ENCODE peak calls at places on chromosomes 1 and 21, in four cellular contexts. D, R, J and X are unnamed samples. For H3K9me3, the result is how much of the 10 kb centered on the place peaks cover.

GRCh38 chr1:218217040-218217439 is 68.1 kb upstream of the RRP15 start:
- DNase-seq in R (no peak), J (no peak), D (no peak), X (no peak)

GRCh38 chr1:43558346-43558841 is 27.7 kb downstream of the PTPRF start:
- DNase-seq in R (no peak), D (no peak), J (no peak), X (no peak)

GRCh38 chr21:42262826-42263225 is 43.9 kb downstream of the ABCG1 start:
- DNase-seq in R (peak), D (no peak), J (peak), X (no peak)

GRCh38 chr1:219660666-219661463 is 48.0 kb upstream of the ZC3H11B start:
- DNase-seq in R (peak), J (peak), D (peak), X (peak)

GRCh38 chr1:16348414-16349182 is 3.7 kb downstream of the FBXO42 start:
- DNase-seq in D (no peak), J (no peak), R (no peak), X (peak)

GRCh38 chr1:227728059-227728891 is 6.8 kb downstream of the JMJD4 start:
- DNase-seq in D (no peak), J (peak), R (peak), X (no peak)

GRCh38 chr1:20126806-20127440 is 7.6 kb upstream of the PLA2G2D start:
- DNase-seq in R (no peak), D (no peak), J (no peak), X (no peak)

GRCh38 chr1:52368383-52369172 is 2.6 kb upstream of the CC2D1B start:
- DNase-seq in J (no peak), D (no peak), R (peak), X (no peak)

GRCh38 chr1:152497273-152497672 is 13.3 kb upstream of the LCE5A start:
- DNase-seq in D (no peak), J (no peak), R (no peak), X (no peak)

GRCh38 chr1:28966617-28967016 is 52.2 kb downstream of the EPB41 start:
- DNase-seq in R (no peak), J (no peak), D (no peak), X (no peak)

GRCh38 chr1:69290266-69290665 is 277.5 kb upstream of the LRRC7 start:
- DNase-seq in J (no peak), D (no peak), R (no peak), X (no peak)

GRCh38 chr1:84164567-84165021 is 20.5 kb downstream of the PRKACB start:
- DNase-seq in R (no peak), D (no peak), J (no peak), X (no peak)

GRCh38 chr1:165635329-165635728 is 4.3 kb downstream of the MGST3 start:
- DNase-seq in J (peak), D (no peak), R (no peak), X (no peak)

GRCh38 chr1:103056423-103056822 is 51.9 kb downstream of the COL11A1 start:
- DNase-seq in R (no peak), J (no peak), D (no peak), X (no peak)

GRCh38 chr1:205791568-205792180 is 16.4 kb upstream of the RAB29 start:
- DNase-seq in R (peak), D (peak), J (peak), X (no peak)

GRCh38 chr1:10586125-10586524 is 111.4 kb downstream of the PEX14 start:
- DNase-seq in J (no peak), R (no peak), D (no peak), X (no peak)

GRCh38 chr1:244393604-244394176 is 58.0 kb downstream of the ADSS2 start:
- DNase-seq in R (no peak), J (no peak), D (no peak), X (no peak)

GRCh38 chr1:176897350-176898236 is 266.9 kb downstream of the ASTN1 start:
- DNase-seq in J (peak), R (peak), D (no peak), X (peak)

GRCh38 chr1:241129207-241129960 is 227.6 kb downstream of the RGS7 start:
- DNase-seq in D (no peak), R (no peak), J (no peak), X (no peak)

GRCh38 chr1:165408518-165408917 is 36.4 kb downstream of the RXRG start:
- DNase-seq in J (no peak), D (no peak), R (no peak), X (no peak)

GRCh38 chr1:178543291-178543609 is 30.3 kb downstream of the TEX35 start:
- DNase-seq in J (no peak), R (no peak), D (no peak), X (no peak)

GRCh38 chr1:224681816-224682215 is 65.7 kb downstream of the CNIH3 start:
- DNase-seq in R (no peak), J (no peak), D (no peak), X (no peak)

GRCh38 chr1:208461680-208462079 is 217.5 kb upstream of the PLXNA2 start:
- DNase-seq in R (no peak), J (no peak), D (no peak), X (no peak)

GRCh38 chr21:41755934-41756773 is 10.7 kb downstream of the RIPK4 start:
- DNase-seq in J (no peak), D (no peak), R (no peak), X (no peak)

GRCh38 chr1:10870493-10871096 is 74.1 kb upstream of the CASZ1 start:
- DNase-seq in D (no peak), J (no peak), R (no peak), X (no peak)

GRCh38 chr1:208273386-208274021 is 29.3 kb upstream of the PLXNA2 start:
- DNase-seq in J (no peak), D (no peak), R (no peak), X (no peak)

GRCh38 chr1:78716186-78716585 is 66.6 kb downstream of the IFI44 start:
- DNase-seq in R (no peak), D (no peak), J (no peak), X (no peak)

GRCh38 chr1:21565285-21565684 is 56.1 kb downstream of the ALPL start:
- DNase-seq in R (no peak), D (no peak), J (no peak), X (no peak)

GRCh38 chr1:29197590-29197924 is 15.9 kb upstream of the SRSF4 start:
- DNase-seq in J (no peak), R (no peak), D (no peak), X (no peak)

GRCh38 chr1:51524817-51525216 is 5.8 kb upstream of the EPS15 start:
- DNase-seq in R (no peak), J (no peak), D (no peak), X (no peak)

GRCh38 chr1:198667186-198667585 is 28.3 kb downstream of the PTPRC start:
- DNase-seq in R (no peak), D (no peak), J (no peak), X (no peak)

GRCh38 chr1:100851726-100852125 is 42.9 kb downstream of the EXTL2 start:
- DNase-seq in J (no peak), D (no peak), R (no peak), X (no peak)

GRCh38 chr1:221696045-221696444 is 45.8 kb downstream of the DUSP10 start:
- DNase-seq in D (no peak), J (no peak), R (no peak), X (no peak)

GRCh38 chr1:212288614-212289013 is 3.4 kb downstream of the PPP2R5A start:
- DNase-seq in J (no peak), R (no peak), D (no peak), X (no peak)
- H3K4me3 ChIP-seq in J (peak), R (peak), D (no peak), X (no peak)

GRCh38 chr1:229843627-229844238 is 217.7 kb downstream of the URB2 start:
- DNase-seq in D (no peak), J (no peak), R (peak), X (no peak)
- TF ChIP-seq CTCF in D (no peak), J (no peak), R (peak), X (no peak)

GRCh38 chr21:28142692-28143091 is 850.0 kb downstream of the LTN1 start:
- DNase-seq in J (no peak), D (no peak), R (no peak), X (peak)
- H3K9me3 ChIP-seq in J (under half), D (under half), R (under half), X (under half)

GRCh38 chr1:150981177-150981804 is 801 bp upstream of the ANXA9 start:
- DNase-seq in D (no peak), J (no peak), R (no peak), X (no peak)
- H3K4me3 ChIP-seq in D (no peak), J (no peak), R (no peak), X (no peak)